ENCODE peak calls at places on chromosomes 13 and 19, in ten cellular contexts. B, K, M, U, C, Y, G, E, Q and H are unnamed samples. For H3K4me1, the result is how much of the 10 kb centered on the place peaks cover.

GRCh38 chr13:73698859-73699258 is 435.3 kb downstream of the KLF12 start:
- DNase-seq in B (no peak), K (no peak), M (no peak), U (no peak), C (no peak), Y (no peak), G (no peak), E (no peak), Q (no peak), H (no peak)

GRCh38 chr19:29232315-29232852 is 19.4 kb upstream of the UQCRFS1 start:
- DNase-seq in B (no peak), K (no peak), M (no peak), U (no peak), C (no peak), Y (no peak), G (no peak), E (no peak), Q (no peak), H (no peak)

GRCh38 chr19:4896372-4896771 is 6.3 kb downstream of the ARRDC5 start:
- DNase-seq in B (no peak), K (no peak), M (no peak), U (no peak), C (no peak), Y (no peak), G (peak), E (no peak), Q (no peak), H (no peak)

GRCh38 chr19:33376423-33376822 is 2.9 kb downstream of the CEBPG start:
- DNase-seq in B (peak), K (peak), M (no peak), U (no peak), C (no peak), Y (no peak), G (peak), E (no peak), Q (peak), H (no peak)

GRCh38 chr19:45712699-45713067 is 18.0 kb downstream of the FBXO46 start:
- DNase-seq in B (no peak), K (no peak), M (no peak), U (no peak), C (no peak), Y (no peak), G (no peak), E (no peak), Q (no peak), H (no peak)

GRCh38 chr13:74061939-74062595 is 72.1 kb downstream of the KLF12 start:
- DNase-seq in B (no peak), K (no peak), M (no peak), U (no peak), C (peak), Y (peak), G (no peak), E (no peak), Q (no peak), H (no peak)

GRCh38 chr19:58385313-58386165 is 1.5 kb upstream of the RPS5 start:
- DNase-seq in B (no peak), K (no peak), M (no peak), U (no peak), C (no peak), Y (no peak), G (no peak), E (no peak), Q (no peak), H (no peak)

GRCh38 chr13:19601749-19602725 is 31.4 kb upstream of the MPHOSPH8 start:
- DNase-seq in B (no peak), K (peak), M (no peak), U (peak), C (peak), Y (no peak), G (peak), E (peak), Q (peak), H (no peak)

GRCh38 chr13:84870190-84870589 is 929.0 kb downstream of the SLITRK6 start:
- DNase-seq in B (no peak), K (peak), M (no peak), U (no peak), C (no peak), Y (no peak), G (no peak), E (no peak), Q (no peak), H (no peak)

GRCh38 chr19:46721269-46722003 is 4.5 kb upstream of the PRKD2 start:
- DNase-seq in B (no peak), K (peak), M (no peak), U (no peak), C (peak), Y (no peak), G (no peak), E (peak), Q (no peak), H (no peak)

GRCh38 chr13:42474954-42475353 is 99.0 kb upstream of the TNFSF11 start:
- DNase-seq in B (no peak), K (no peak), M (no peak), U (no peak), C (no peak), Y (no peak), G (no peak), E (no peak), Q (no peak), H (no peak)

GRCh38 chr19:48511800-48512503 is at the start of gene LMTK3:
- DNase-seq in B (no peak), K (no peak), M (no peak), U (no peak), C (peak), Y (no peak), G (no peak), E (peak), Q (peak), H (no peak)

GRCh38 chr19:53545271-53546065 is 7.5 kb downstream of the ZNF331 start:
- DNase-seq in B (no peak), K (no peak), M (no peak), U (no peak), C (no peak), Y (no peak), G (no peak), E (no peak), Q (no peak), H (no peak)

GRCh38 chr13:110758195-110758594 is 44.7 kb downstream of the ING1 start:
- DNase-seq in B (no peak), K (no peak), M (no peak), U (no peak), C (no peak), Y (no peak), G (no peak), E (no peak), Q (no peak), H (no peak)

GRCh38 chr19:53881482-53882390 is at the start of gene PRKCG:
- DNase-seq in B (no peak), K (peak), M (no peak), U (no peak), C (peak), Y (no peak), G (peak), E (peak), Q (peak), H (no peak)

GRCh38 chr13:99589575-99589974 is 88.3 kb downstream of the TM9SF2 start:
- DNase-seq in B (no peak), K (no peak), M (no peak), U (no peak), C (no peak), Y (no peak), G (no peak), E (no peak), Q (no peak), H (no peak)

GRCh38 chr13:109206616-109207015 is 577.2 kb downstream of the MYO16 start:
- DNase-seq in B (no peak), K (no peak), M (no peak), U (no peak), C (no peak), Y (no peak), G (no peak), E (no peak), Q (no peak), H (no peak)

GRCh38 chr19:10708261-10708660 is 7.0 kb downstream of the QTRT1 start:
- DNase-seq in B (no peak), K (no peak), M (no peak), U (no peak), C (no peak), Y (no peak), G (no peak), E (no peak), Q (no peak), H (no peak)

GRCh38 chr13:50425772-50426171 is 410.5 kb downstream of the KCNRG start:
- DNase-seq in B (no peak), K (no peak), M (no peak), U (no peak), C (no peak), Y (no peak), G (no peak), E (no peak), Q (no peak), H (no peak)

GRCh38 chr13:23469901-23470525 is 36.5 kb upstream of the SACS start:
- DNase-seq in B (no peak), K (no peak), M (no peak), U (no peak), C (no peak), Y (no peak), G (no peak), E (no peak), Q (no peak), H (no peak)

GRCh38 chr19:12778905-12779161 is 3.5 kb upstream of the HOOK2 start:
- DNase-seq in B (no peak), K (no peak), M (no peak), U (no peak), C (no peak), Y (no peak), G (no peak), E (no peak), Q (no peak), H (no peak)
- H3K4me3 ChIP-seq in B (peak), K (peak), M (peak), U (peak), C (no peak), Y (peak), G (peak), E (peak), Q (no peak), H (peak)

GRCh38 chr19:13838071-13838942 is 38.6 kb upstream of the NANOS3 start:
- DNase-seq in B (no peak), K (no peak), M (no peak), U (no peak), C (no peak), Y (no peak), G (no peak), E (no peak), Q (no peak), H (no peak)

GRCh38 chr19:13839938-13840750 is 36.8 kb upstream of the NANOS3 start:
- DNase-seq in B (no peak), K (no peak), M (peak), U (no peak), C (no peak), Y (no peak), G (peak), E (no peak), Q (peak), H (no peak)

GRCh38 chr19:13840751-13841338 is 36.1 kb upstream of the NANOS3 start:
- DNase-seq in B (no peak), K (no peak), M (peak), U (no peak), C (peak), Y (no peak), G (no peak), E (no peak), Q (no peak), H (no peak)

GRCh38 chr19:13839193-13839937 is 37.6 kb upstream of the NANOS3 start:
- DNase-seq in B (no peak), K (no peak), M (peak), U (no peak), C (peak), Y (peak), G (peak), E (peak), Q (peak), H (peak)

DNA sequence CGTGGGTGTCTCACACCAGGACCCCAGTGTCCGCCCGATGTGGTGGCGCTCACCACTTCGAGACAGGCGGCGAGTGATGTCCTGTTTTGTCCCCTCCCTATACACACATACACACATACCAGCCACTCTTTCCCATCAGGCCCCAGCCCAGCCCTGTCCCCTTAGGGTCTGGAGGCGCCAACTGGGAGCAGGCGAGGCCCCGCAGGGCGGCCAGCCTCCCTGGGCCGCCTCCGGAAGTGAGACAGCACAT is 38.1 kb upstream of the NANOS3 start:
- DNase-seq in B (no peak), K (no peak), M (no peak), U (no peak), C (peak), Y (no peak), G (no peak), E (peak), Q (no peak), H (no peak)
- TF ChIP-seq POLR2AphosphoS5 in B (no peak), K (no peak), M (no peak), U (no peak), C (no peak), Y (peak), G (no peak), E (peak), Q (peak), H (peak)

GRCh38 chr13:80945328-80945727 is 604.4 kb upstream of the SPRY2 start:
- DNase-seq in B (no peak), K (peak), M (no peak), U (peak), C (peak), Y (no peak), G (peak), E (no peak), Q (no peak), H (no peak)

GRCh38 chr13:80952158-80952557 is 611.2 kb upstream of the SPRY2 start:
- DNase-seq in B (no peak), K (no peak), M (no peak), U (no peak), C (no peak), Y (no peak), G (no peak), E (no peak), Q (no peak), H (no peak)

DNA sequence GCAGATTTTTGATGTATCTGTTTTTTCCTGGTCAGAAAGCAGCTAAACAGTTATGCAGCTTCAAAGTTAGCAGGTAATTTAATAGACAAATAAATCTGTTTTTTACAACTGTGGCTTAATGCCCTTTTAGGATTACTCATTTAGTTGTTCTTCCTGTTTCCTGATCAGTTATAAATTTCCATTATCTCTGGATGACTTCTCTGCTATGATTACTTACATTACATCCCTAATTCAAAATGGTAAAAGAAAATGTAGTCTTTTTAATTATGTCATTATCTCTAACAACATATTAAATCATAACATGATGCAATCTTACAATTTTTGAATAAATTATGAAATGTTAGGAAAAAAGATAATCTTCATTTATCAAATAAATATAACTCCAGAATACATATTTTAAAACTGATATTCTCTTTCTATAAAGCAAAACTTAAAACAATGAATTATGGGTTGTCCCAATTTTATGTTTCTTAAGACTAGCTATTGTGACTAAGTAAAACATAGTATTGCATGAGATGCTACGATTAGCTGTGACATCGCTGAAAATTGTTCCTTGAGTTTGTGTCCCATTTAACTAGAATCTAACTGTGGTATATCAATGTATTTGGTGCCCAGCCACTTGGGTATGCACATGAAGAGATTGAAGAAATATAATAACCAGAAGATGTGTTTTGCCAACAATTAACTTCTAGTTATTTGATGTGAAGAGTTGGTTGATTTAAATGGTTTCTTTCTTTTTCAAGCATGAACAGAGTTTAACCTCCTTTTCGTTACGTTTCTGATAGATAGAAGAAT is 605.3 kb upstream of the SPRY2 start:
- DNase-seq in B (no peak), K (no peak), M (no peak), U (no peak), C (no peak), Y (no peak), G (no peak), E (no peak), Q (no peak), H (no peak)
- H3K4me1 ChIP-seq in B (under half), K (under half), M (under half), U (under half), C (under half), Y (under half), G (under half), E (under half), Q (under half), H (under half)

DNA sequence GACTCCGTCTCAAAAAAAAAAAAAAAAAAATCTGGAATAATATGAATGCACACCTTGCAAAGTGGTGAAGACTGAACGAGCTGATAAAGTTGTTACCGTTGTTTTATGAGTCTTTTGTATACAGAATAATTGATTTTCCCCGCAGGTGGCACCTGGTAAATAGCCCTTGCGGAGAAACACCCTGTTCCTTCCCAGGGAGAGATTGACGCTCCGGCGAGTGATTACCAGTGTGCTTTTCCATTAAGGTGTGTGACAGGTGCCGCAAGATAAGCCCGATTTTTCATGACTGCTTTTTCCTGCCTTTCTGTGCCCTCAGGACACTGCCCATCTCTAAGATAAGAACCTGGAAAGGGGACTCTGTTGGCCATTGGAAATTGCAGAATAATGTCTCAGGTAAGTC is 943 bp downstream of the ZNF302 start:
- DNase-seq in B (no peak), K (no peak), M (no peak), U (no peak), C (no peak), Y (no peak), G (no peak), E (no peak), Q (no peak), H (no peak)
- H3K4me3 ChIP-seq in B (peak), K (no peak), M (peak), U (peak), C (no peak), Y (peak), G (peak), E (no peak), Q (peak), H (peak)

GRCh38 chr19:13275016-13275722 is 125.0 kb downstream of the IER2 start:
- DNase-seq in B (no peak), K (no peak), M (no peak), U (no peak), C (no peak), Y (no peak), G (no peak), E (no peak), Q (no peak), H (no peak)
- TF ChIP-seq POLR2AphosphoS5 in B (no peak), K (no peak), M (no peak), U (no peak), C (no peak), Y (no peak), G (no peak), E (no peak), Q (no peak), H (no peak)

GRCh38 chr19:1409204-1410005 is 2.0 kb downstream of the DAZAP1 start:
- DNase-seq in B (no peak), K (no peak), M (no peak), U (no peak), C (no peak), Y (no peak), G (no peak), E (no peak), Q (no peak), H (no peak)
- H3K4me1 ChIP-seq in B (half or more), K (half or more), M (half or more), U (under half), C (under half), Y (under half), G (half or more), E (half or more), Q (half or more), H (half or more)

DNA sequence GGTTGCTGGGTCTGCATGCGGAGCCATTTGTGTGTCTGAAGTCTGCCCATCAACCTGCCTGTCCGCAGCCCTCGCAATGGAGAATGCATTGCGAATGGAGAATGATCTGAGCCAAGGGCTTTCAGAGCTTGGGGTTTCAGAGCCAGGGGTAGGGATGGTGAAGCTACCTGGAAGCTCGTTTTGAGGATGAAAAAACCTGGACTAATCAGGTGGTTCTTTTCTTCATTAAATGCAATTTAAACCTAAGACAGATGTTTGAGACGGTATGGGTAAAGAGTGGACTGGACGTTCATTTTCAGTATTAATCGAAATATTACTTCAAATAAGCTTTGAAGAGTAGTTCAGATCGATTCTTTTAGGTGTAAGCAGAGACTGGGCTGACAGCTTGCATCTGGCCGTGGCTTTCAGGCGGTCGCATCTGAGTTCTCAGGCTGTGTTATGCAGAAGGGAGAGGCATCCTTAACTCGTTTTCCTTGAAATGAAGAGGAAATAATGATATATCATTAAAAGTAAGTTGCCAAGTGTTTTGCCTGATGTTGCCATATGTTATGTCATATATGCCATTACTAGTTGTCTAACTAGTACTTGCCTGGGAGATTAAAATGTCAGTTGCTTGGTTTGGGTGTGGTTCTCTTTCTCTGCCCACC is 801 bp downstream of the MCF2L start:
- DNase-seq in B (no peak), K (no peak), M (peak), U (no peak), C (peak), Y (no peak), G (no peak), E (no peak), Q (peak), H (no peak)
- H3K4me3 ChIP-seq in B (peak), K (peak), M (peak), U (peak), C (peak), Y (no peak), G (peak), E (no peak), Q (peak), H (peak)

GRCh38 chr13:112887151-112887550 is 81.9 kb upstream of the MCF2L start:
- DNase-seq in B (no peak), K (no peak), M (no peak), U (no peak), C (no peak), Y (no peak), G (no peak), E (no peak), Q (no peak), H (no peak)

GRCh38 chr13:112887557-112887991 is 81.4 kb upstream of the MCF2L start:
- DNase-seq in B (no peak), K (no peak), M (no peak), U (no peak), C (no peak), Y (no peak), G (no peak), E (no peak), Q (no peak), H (no peak)

GRCh38 chr13:112885242-112885781 is 83.7 kb upstream of the MCF2L start:
- DNase-seq in B (no peak), K (no peak), M (no peak), U (no peak), C (no peak), Y (no peak), G (no peak), E (no peak), Q (no peak), H (no peak)

GRCh38 chr13:112883241-112883945 is 85.6 kb upstream of the MCF2L start:
- DNase-seq in B (no peak), K (no peak), M (no peak), U (no peak), C (no peak), Y (no peak), G (no peak), E (no peak), Q (no peak), H (no peak)

GRCh38 chr13:112885782-112886268 is 83.2 kb upstream of the MCF2L start:
- DNase-seq in B (peak), K (peak), M (peak), U (peak), C (peak), Y (no peak), G (peak), E (peak), Q (peak), H (no peak)
- TF ChIP-seq POLR2AphosphoS5 in B (peak), K (peak), M (no peak), U (peak), C (peak), Y (no peak), G (peak), E (no peak), Q (peak), H (no peak)